ENCODE peak calls at places on chromosome 5, in six cellular contexts. Y is HCT116, C is K562, S is GM12878, M is H1, A is HepG2. I is an unnamed sample.

GRCh38 chr5:170355601-170356098 is 33.5 kb downstream of the KCNMB1 start:
- DNase-seq in C (no peak), M (no peak), A (no peak), Y (no peak), S (no peak), I (no peak)

GRCh38 chr5:42555797-42556196 is 132.6 kb downstream of the GHR start:
- DNase-seq in S (no peak), M (no peak), Y (no peak), C (no peak), A (peak), I (no peak)

GRCh38 chr5:135429326-135429725 is 17.8 kb downstream of the DCANP1 start:
- DNase-seq in M (no peak), Y (no peak), S (no peak), C (no peak), A (peak), I (no peak)

GRCh38 chr5:126858441-126858840 is 81.5 kb downstream of the LMNB1 start:
- DNase-seq in S (no peak), A (no peak), M (peak), C (no peak), Y (no peak), I (peak)

GRCh38 chr5:169248520-169248919 is 52.4 kb downstream of the SLIT3 start:
- DNase-seq in A (no peak), C (no peak), S (no peak), Y (no peak), M (no peak), I (no peak)

GRCh38 chr5:179411161-179411841 is 66.0 kb upstream of the ADAMTS2 start:
- DNase-seq in M (no peak), A (no peak), S (no peak), Y (no peak), C (no peak), I (no peak)

GRCh38 chr5:177412603-177413233 is 3.4 kb upstream of the F12 start:
- DNase-seq in S (peak), A (no peak), M (no peak), C (no peak), Y (no peak), I (no peak)

GRCh38 chr5:2375291-2375690 is 376.2 kb downstream of the IRX2 start:
- DNase-seq in S (no peak), M (no peak), C (no peak), Y (no peak), A (no peak), I (no peak)

GRCh38 chr5:132752581-132753125 is 5.4 kb downstream of the CCNI2 start:
- DNase-seq in C (no peak), S (no peak), M (no peak), A (no peak), Y (no peak), I (no peak)

GRCh38 chr5:146993876-146994530 is 115.4 kb upstream of the PPP2R2B start:
- DNase-seq in A (no peak), C (no peak), S (no peak), M (no peak), Y (no peak), I (no peak)

GRCh38 chr5:13591621-13592020 is 352.9 kb downstream of the DNAH5 start:
- DNase-seq in C (no peak), Y (no peak), A (no peak), S (no peak), M (no peak), I (no peak)

GRCh38 chr5:72096602-72097205 is 10.6 kb upstream of the MAP1B start:
- DNase-seq in A (no peak), Y (no peak), M (no peak), S (no peak), C (no peak), I (no peak)

GRCh38 chr5:82165740-82166530 is 112.2 kb downstream of the RPS23 start:
- DNase-seq in M (peak), C (peak), A (peak), Y (peak), S (peak), I (peak)

GRCh38 chr5:101288633-101289032 is 385.6 kb upstream of the ST8SIA4 start:
- DNase-seq in A (no peak), M (no peak), S (no peak), C (no peak), Y (no peak), I (no peak)

GRCh38 chr5:173671121-173671949 is 54.9 kb upstream of the BOD1 start:
- DNase-seq in M (no peak), S (no peak), C (no peak), Y (no peak), A (peak), I (no peak)

GRCh38 chr5:175800656-175801081 is 70.7 kb upstream of the CPLX2 start:
- DNase-seq in M (no peak), S (no peak), C (no peak), A (no peak), Y (no peak), I (no peak)

GRCh38 chr5:149834246-149834855 is 104.2 kb downstream of the PPARGC1B start:
- DNase-seq in Y (peak), S (no peak), M (peak), A (peak), C (peak), I (peak)

GRCh38 chr5:143934821-143935220 is 122.9 kb downstream of the HMHB1 start:
- DNase-seq in A (no peak), C (no peak), S (no peak), M (no peak), Y (no peak), I (no peak)

GRCh38 chr5:14714706-14715105 is 50.2 kb downstream of the OTULIN start:
- DNase-seq in C (no peak), S (no peak), Y (no peak), M (no peak), A (no peak), I (no peak)

GRCh38 chr5:19886123-19886921 is 101.7 kb downstream of the CDH18 start:
- DNase-seq in C (no peak), A (no peak), M (no peak), Y (no peak), S (no peak), I (no peak)

GRCh38 chr5:137072376-137073174 is 426.6 kb downstream of the SPOCK1 start:
- DNase-seq in Y (no peak), M (no peak), S (no peak), A (no peak), C (no peak), I (no peak)

GRCh38 chr5:102867999-102868662 is 113.0 kb downstream of the PAM start:
- DNase-seq in S (no peak), Y (no peak), C (no peak), M (no peak), A (no peak), I (no peak)

GRCh38 chr5:19175776-19176570 is 812.0 kb downstream of the CDH18 start:
- DNase-seq in C (no peak), Y (no peak), A (no peak), M (no peak), S (no peak), I (no peak)

GRCh38 chr5:124162782-124163532 is 583.5 kb downstream of the ZNF608 start:
- DNase-seq in Y (no peak), M (no peak), C (no peak), A (peak), S (no peak), I (no peak)

GRCh38 chr5:138077064-138077696 is 6.7 kb upstream of the WNT8A start:
- DNase-seq in A (peak), C (peak), Y (peak), S (no peak), M (no peak), I (no peak)

GRCh38 chr5:91706785-91707520 is 323.8 kb upstream of the ARRDC3 start:
- DNase-seq in S (no peak), C (no peak), Y (no peak), M (no peak), A (no peak), I (no peak)

GRCh38 chr5:73437126-73438047 is 11.2 kb downstream of the FOXD1 start:
- DNase-seq in M (no peak), Y (peak), S (no peak), A (no peak), C (peak), I (no peak)

GRCh38 chr5:93512799-93513198 is 68.2 kb downstream of the NR2F1-AS1 start:
- DNase-seq in C (no peak), S (no peak), Y (no peak), A (no peak), M (no peak), I (no peak)

GRCh38 chr5:11482011-11482410 is 422.2 kb downstream of the CTNND2 start:
- DNase-seq in M (no peak), A (no peak), C (no peak), S (no peak), Y (no peak), I (no peak)

GRCh38 chr5:157842787-157843186 is 16.2 kb downstream of the CLINT1 start:
- DNase-seq in Y (no peak), M (no peak), A (no peak), C (no peak), S (no peak), I (no peak)

GRCh38 chr5:35274839-35275509 is 44.7 kb upstream of the PRLR start:
- DNase-seq in C (no peak), Y (no peak), S (no peak), A (no peak), M (no peak), I (no peak)

GRCh38 chr5:150660108-150660831 is 781 bp upstream of the MYOZ3 start:
- DNase-seq in S (no peak), C (no peak), M (no peak), A (no peak), Y (no peak), I (no peak)

GRCh38 chr5:177494356-177495195 is 2.8 kb downstream of the PDLIM7 start:
- DNase-seq in Y (peak), C (peak), S (no peak), M (peak), A (peak), I (peak)

GRCh38 chr5:72106922-72107873 is at the start of gene MAP1B:
- DNase-seq in S (no peak), A (peak), C (peak), M (peak), Y (no peak), I (peak)

GRCh38 chr5:113172231-113172826 is 195.7 kb downstream of the DCP2 start:
- DNase-seq in C (no peak), S (no peak), M (no peak), Y (no peak), A (no peak), I (no peak)

GRCh38 chr5:90873033-90873517 is 314.5 kb downstream of the ADGRV1 start:
- DNase-seq in Y (no peak), A (no peak), M (no peak), S (no peak), C (no peak), I (no peak)

DNA sequence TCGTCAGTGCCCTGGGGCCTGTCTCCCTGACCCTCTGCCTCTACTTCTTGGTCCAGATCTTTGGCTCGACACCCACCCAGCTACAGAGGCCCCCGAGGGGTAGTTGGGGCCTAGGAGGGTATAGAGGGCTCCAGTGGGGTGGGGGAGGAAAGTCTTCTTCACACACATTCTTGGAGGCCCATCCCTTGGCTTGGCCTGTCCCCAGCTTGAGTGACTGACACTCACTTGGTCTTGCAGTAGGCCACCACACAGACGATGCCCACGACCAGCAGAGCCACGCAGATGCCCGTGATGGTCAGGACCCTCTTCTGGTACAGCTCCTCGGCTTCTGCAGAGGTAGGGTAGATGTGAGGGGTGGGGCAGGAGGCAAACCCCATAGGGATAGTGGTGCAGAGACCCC is 59.8 kb downstream of the PSD2 start:
- DNase-seq in S (no peak), Y (no peak), C (no peak), A (no peak), M (no peak), I (no peak)
- TF ChIP-seq ZNF274 in S (no peak), Y (no peak), C (no peak), A (no peak), M (no peak), I (no peak)

DNA sequence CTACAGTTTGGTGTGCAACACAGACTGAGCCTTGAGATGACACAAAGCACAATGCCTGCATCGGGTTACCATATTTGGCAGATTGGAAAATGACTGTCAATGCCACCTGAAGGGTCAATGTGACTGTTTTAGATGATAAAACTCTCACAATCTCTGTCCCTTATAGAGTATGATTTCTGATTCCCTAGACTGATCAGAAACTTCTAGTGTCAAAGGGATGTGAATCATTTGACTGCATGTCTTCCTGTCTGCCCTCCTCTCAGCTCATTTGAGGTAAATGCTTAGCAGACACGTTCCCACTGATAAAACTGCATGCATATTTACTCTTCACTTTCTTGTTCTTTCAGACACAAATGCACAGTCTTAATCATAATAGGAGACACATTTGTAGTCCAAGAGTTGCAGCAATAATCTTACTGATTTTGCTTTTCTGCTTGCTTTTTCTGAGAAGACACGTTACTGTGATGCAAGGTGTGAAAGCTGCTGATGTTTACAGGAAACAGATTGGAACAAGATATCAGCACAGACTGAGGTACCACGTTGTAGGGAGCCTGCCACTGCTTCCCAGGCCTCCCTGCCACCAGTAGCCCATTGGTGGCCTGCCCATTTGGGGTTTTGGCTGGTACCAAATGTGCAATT is 77.8 kb downstream of the GCNT4 start:
- DNase-seq in A (no peak), Y (no peak), M (no peak), S (no peak), C (no peak), I (no peak)
- H3K9ac ChIP-seq in A (no peak), Y (no peak), M (no peak), S (no peak), C (no peak), I (no peak)

DNA sequence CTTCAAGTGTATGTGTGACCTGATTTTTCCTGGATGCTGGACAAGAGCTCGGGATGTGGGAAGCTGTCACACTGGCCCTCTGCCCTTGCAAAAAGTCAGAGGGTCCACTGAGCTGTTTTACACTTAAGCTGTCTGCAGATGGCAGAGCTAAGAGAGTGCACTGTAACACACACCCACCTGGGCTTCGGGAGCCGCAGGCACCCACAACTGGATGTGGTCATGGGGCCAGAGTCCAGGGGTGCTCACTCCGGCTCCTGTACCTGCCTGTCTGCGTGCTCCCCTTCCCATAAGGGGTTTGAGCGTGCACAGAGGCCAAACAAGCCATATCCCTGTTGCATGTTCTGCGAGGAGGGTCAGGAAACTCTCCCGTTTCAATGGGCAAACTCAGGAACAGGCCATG is 82.5 kb downstream of the LRRC70 start:
- DNase-seq in M (no peak), A (peak), Y (no peak), C (no peak), S (no peak), I (no peak)
- TF ChIP-seq ZNF274 in M (no peak), A (no peak), Y (no peak), C (no peak), S (no peak), I (no peak)

DNA sequence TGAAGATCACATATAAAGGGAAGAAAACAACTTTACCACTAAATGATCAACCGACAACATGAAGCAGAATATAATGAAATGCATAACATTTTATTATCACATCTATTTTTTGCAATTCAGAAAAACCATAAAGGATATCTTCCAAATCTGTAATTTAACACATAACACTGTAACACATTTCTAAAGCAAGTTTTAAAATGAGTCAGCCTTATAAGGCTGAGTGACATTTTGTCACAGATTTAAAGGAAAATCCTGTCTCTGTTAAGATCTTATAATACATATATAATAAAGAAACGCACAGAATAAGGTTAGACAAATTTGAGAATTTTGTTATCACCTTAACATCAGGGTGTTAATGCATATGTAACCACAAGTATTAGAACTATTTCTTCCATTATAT is 198.4 kb upstream of the RASA1 start:
- DNase-seq in A (no peak), M (no peak), Y (no peak), S (no peak), C (no peak), I (no peak)
- H3K9ac ChIP-seq in A (no peak), M (no peak), Y (no peak), S (no peak), C (no peak), I (no peak)

GRCh38 chr5:29899583-29899982 is 1293.9 kb upstream of the CDH6 start:
- DNase-seq in C (no peak), M (no peak), A (peak), Y (no peak), S (no peak), I (no peak)
- TF ChIP-seq ZNF274 in C (no peak), M (no peak), A (no peak), Y (no peak), S (no peak), I (no peak)

GRCh38 chr5:108409781-108410180 is 27.9 kb upstream of the FBXL17 start:
- DNase-seq in Y (no peak), S (no peak), C (no peak), A (no peak), M (no peak), I (no peak)
- H3K9ac ChIP-seq in Y (no peak), S (no peak), C (no peak), A (no peak), M (no peak), I (no peak)

GRCh38 chr5:16453609-16454008 is 12.0 kb downstream of the ZNF622 start:
- DNase-seq in C (no peak), M (no peak), A (no peak), S (no peak), Y (no peak), I (no peak)
- TF ChIP-seq ZNF274 in C (no peak), M (no peak), A (no peak), S (no peak), Y (no peak), I (no peak)

GRCh38 chr5:56819027-56819881 is 3.9 kb downstream of the MAP3K1 start:
- DNase-seq in Y (no peak), C (no peak), A (no peak), M (no peak), S (no peak), I (no peak)
- H3K9ac ChIP-seq in Y (no peak), C (no peak), A (no peak), M (no peak), S (peak), I (no peak)